ENCODE peak calls at places on chromosome 6, in five cellular contexts. C, R, J, P and Z are unnamed samples.

GRCh38 chr6:16681260-16681873 is 79.9 kb downstream of the ATXN1 start:
- DNase-seq in C (peak; percentile 92), R (peak; percentile 96), J (peak; percentile 89), P (no peak), Z (peak; percentile 76)

GRCh38 chr6:30888472-30889137 is 4.3 kb downstream of the DDR1 start:
- DNase-seq in C (peak; percentile 56), R (peak; percentile 54), J (peak; percentile 35), P (no peak), Z (no peak)

GRCh38 chr6:9316831-9317230 is 881.5 kb upstream of the SLC35B3 start:
- DNase-seq in C (no peak), R (no peak), J (peak; percentile 29), P (no peak), Z (no peak)

GRCh38 chr6:159114569-159114968 is 54.6 kb upstream of the FNDC1 start:
- DNase-seq in C (no peak), R (peak; percentile 28), J (no peak), P (no peak), Z (no peak)

GRCh38 chr6:142822383-142822782 is 122.6 kb downstream of the HIVEP2 start:
- DNase-seq in C (no peak), R (no peak), J (no peak), P (no peak), Z (no peak)

GRCh38 chr6:122049341-122049740 is 350.1 kb upstream of the HSF2 start:
- DNase-seq in C (no peak), R (peak; percentile 62), J (peak; percentile 38), P (no peak), Z (no peak)

GRCh38 chr6:129346964-129347363 is 363.0 kb downstream of the ARHGAP18 start:
- DNase-seq in C (no peak), R (no peak), J (no peak), P (no peak), Z (no peak)

GRCh38 chr6:31194271-31194834 is 23.9 kb upstream of the POU5F1 start:
- DNase-seq in C (no peak), R (no peak), J (no peak), P (no peak), Z (no peak)

GRCh38 chr6:121237859-121238258 is 96.4 kb downstream of the TBC1D32 start:
- DNase-seq in C (no peak), R (no peak), J (no peak), P (no peak), Z (no peak)

GRCh38 chr6:116767715-116768114 is 2.2 kb upstream of the FAM162B start:
- DNase-seq in C (no peak), R (no peak), J (no peak), P (no peak), Z (no peak)

GRCh38 chr6:127207591-127208120 is 59.0 kb upstream of the RNF146 start:
- DNase-seq in C (peak; percentile 36), R (peak; percentile 53), J (peak; percentile 67), P (no peak), Z (no peak)

GRCh38 chr6:48541669-48542068 is 430.7 kb upstream of the PTCHD4 start:
- DNase-seq in C (no peak), R (peak; percentile 4), J (no peak), P (no peak), Z (no peak)

GRCh38 chr6:52371656-52372151 is 9.8 kb downstream of the PAQR8 start:
- DNase-seq in C (no peak), R (peak; percentile 20), J (peak; percentile 51), P (no peak), Z (no peak)

GRCh38 chr6:51818520-51819022 is 268.8 kb downstream of the PKHD1 start:
- DNase-seq in C (no peak), R (no peak), J (no peak), P (no peak), Z (no peak)

GRCh38 chr6:9516207-9516606 is 898.7 kb downstream of the TFAP2A start:
- DNase-seq in C (peak; percentile 59), R (peak; percentile 70), J (peak; percentile 66), P (no peak), Z (no peak)

GRCh38 chr6:168513766-168514165 is 72.8 kb downstream of the SMOC2 start:
- DNase-seq in C (no peak), R (no peak), J (no peak), P (no peak), Z (no peak)

GRCh38 chr6:111809264-111809663 is 64.0 kb downstream of the FYN start:
- DNase-seq in C (no peak), R (no peak), J (peak; percentile 52), P (no peak), Z (no peak)

GRCh38 chr6:89711801-89712200 is 73.3 kb upstream of the LYRM2 start:
- DNase-seq in C (no peak), R (no peak), J (no peak), P (no peak), Z (no peak)

GRCh38 chr6:135567375-135568083 is 70.0 kb upstream of the AHI1 start:
- DNase-seq in C (no peak), R (no peak), J (no peak), P (no peak), Z (no peak)

GRCh38 chr6:15148356-15149058 is 97.4 kb upstream of the JARID2 start:
- DNase-seq in C (peak; percentile 44), R (peak; percentile 93), J (peak; percentile 75), P (peak; percentile 38), Z (peak; percentile 45)

GRCh38 chr6:107658920-107659879 is 164.9 kb downstream of the SCML4 start:
- DNase-seq in C (no peak), R (peak; percentile 57), J (no peak), P (no peak), Z (no peak)

GRCh38 chr6:47836046-47836445 is 54.2 kb downstream of the OPN5 start:
- DNase-seq in C (no peak), R (no peak), J (no peak), P (no peak), Z (no peak)

GRCh38 chr6:82955841-82956240 is 109.8 kb downstream of the UBE3D start:
- DNase-seq in C (peak; percentile 86), R (peak; percentile 68), J (peak; percentile 92), P (no peak), Z (peak; percentile 70)

GRCh38 chr6:84218091-84218490 is 9.4 kb downstream of the CEP162 start:
- DNase-seq in C (no peak), R (no peak), J (no peak), P (no peak), Z (no peak)

GRCh38 chr6:31615748-31616147 is 714 bp downstream of the AIF1 start:
- DNase-seq in C (no peak), R (no peak), J (no peak), P (no peak), Z (no peak)

GRCh38 chr6:43076928-43077809 is 1.1 kb downstream of the PTK7 start:
- DNase-seq in C (no peak), R (no peak), J (peak; percentile 53), P (peak; percentile 78), Z (no peak)

GRCh38 chr6:16850332-16851022 is 89.2 kb upstream of the ATXN1 start:
- DNase-seq in C (no peak), R (no peak), J (no peak), P (no peak), Z (no peak)

GRCh38 chr6:22940571-22941290 is 371.4 kb downstream of the HDGFL1 start:
- DNase-seq in C (no peak), R (no peak), J (peak; percentile 77), P (no peak), Z (peak; percentile 64)

DNA sequence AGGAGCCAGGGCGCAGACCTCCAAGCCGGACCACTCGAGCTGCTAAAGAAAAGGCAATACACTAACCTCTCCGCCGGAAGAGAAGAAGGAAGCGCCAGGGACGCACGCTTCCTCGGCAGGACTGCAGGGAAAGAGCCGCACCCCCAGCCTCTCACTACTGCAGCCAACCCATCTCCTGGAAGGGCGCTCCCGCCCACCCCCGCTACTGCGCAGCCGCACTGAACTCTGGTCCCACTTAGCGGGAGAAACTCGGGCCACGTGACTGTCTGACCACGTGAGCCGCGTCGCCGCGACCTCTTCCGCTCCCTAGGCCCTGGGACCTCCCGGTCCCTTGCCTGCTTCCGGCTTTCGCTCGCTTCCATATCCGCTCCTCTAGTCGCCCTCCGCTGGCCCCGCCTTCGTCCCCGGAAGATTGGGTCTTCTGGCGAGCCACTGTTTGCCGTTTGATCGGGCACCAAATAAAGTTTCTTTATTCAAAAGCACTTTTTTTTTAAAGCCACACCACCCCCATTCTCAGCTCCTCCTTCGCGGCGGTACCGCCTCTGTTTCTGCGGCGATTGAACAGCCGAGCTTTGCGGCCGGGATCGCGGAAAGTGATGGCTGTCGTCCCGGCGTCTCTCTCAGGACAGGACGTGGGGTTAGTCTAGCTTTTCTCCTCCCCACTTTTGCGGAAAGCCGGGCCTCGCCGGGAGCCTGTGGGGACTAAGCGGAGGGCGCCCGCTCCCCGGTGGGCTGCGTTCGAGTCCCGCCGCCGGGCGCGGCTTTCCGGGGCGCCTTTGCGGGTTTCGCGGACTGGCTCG is at the start of gene RMND1:
- DNase-seq in C (peak; percentile 100), R (peak; percentile 100), J (peak; percentile 100), P (peak; percentile 99), Z (peak; percentile 98)
- TF ChIP-seq CTCF in C (no peak), R (no peak), J (no peak), P (no peak), Z (no peak)

DNA sequence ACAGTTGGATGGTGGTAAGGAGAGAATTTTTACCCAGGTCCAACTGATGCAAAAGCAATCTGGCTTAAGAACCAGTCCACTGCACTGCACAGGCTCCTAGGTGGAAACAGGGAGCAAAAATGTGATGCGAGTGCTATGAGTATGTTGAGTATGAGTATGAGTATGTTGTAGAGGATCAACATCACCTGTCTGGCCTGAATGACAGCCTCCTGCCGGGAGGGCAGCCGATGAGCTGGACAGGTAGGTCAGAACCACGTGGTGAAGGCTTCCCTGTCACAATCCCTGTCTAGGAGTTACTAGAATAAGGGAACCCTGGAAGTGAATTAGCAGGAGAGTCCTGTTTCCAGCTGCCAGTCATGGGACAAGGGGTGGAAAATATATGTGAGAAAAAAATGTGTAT is 44.3 kb upstream of the SNX9 start:
- DNase-seq in C (no peak), R (no peak), J (no peak), P (no peak), Z (no peak)
- TF ChIP-seq CTCF in C (no peak), R (no peak), J (no peak), P (no peak), Z (no peak)

GRCh38 chr6:42073287-42073686 is 23.0 kb downstream of the TAF8 start:
- DNase-seq in C (no peak), R (no peak), J (no peak), P (no peak), Z (no peak)

GRCh38 chr6:42066156-42066555 is 15.8 kb downstream of the TAF8 start:
- DNase-seq in C (no peak), R (no peak), J (no peak), P (no peak), Z (no peak)

GRCh38 chr6:42071881-42072583 is 21.7 kb downstream of the TAF8 start:
- DNase-seq in C (no peak), R (no peak), J (no peak), P (no peak), Z (no peak)

GRCh38 chr6:42068173-42068572 is 17.8 kb downstream of the TAF8 start:
- DNase-seq in C (no peak), R (no peak), J (no peak), P (no peak), Z (no peak)

GRCh38 chr6:42068872-42069522 is 18.7 kb downstream of the TAF8 start:
- DNase-seq in C (no peak), R (no peak), J (no peak), P (no peak), Z (no peak)
- TF ChIP-seq CTCF in C (no peak), R (peak; percentile 12), J (no peak), P (no peak), Z (no peak)

DNA sequence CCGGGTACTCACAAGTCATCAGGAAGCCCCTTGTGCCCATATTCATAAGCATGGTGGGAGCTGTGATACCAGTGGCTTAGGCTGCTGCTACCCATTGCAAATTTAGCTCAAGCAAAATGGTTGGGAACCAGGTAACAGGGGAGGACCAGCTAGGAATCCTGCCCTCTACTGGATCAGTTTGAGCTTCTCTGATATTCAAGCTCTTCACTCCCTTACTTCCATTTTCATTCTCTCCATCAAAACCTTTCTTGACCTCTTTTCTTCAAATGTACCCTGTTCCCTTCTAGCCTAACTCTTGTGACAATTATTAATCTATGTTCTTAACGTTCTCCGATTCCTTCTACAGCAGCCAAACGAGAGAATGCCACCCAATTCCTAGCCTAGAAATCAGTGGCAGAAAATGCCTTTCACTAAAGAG is 9.7 kb downstream of the NOL7 start:
- DNase-seq in C (peak; percentile 28), R (peak; percentile 66), J (peak; percentile 38), P (no peak), Z (no peak)
- TF ChIP-seq CTCF in C (peak; percentile 79), R (peak; percentile 68), J (peak; percentile 54), P (peak; percentile 62), Z (peak; percentile 46)